ENCODE peak calls at places on chromosomes 6 and 20, in ten cellular contexts. E is stimulated activated CD4-positive, alpha-beta T cell treated with anti-CD3 and anti-CD28 coated beads, Interleukin-1b, Interleukin-23, amount 100 ng/mL, for 1 hour; Y is spleen; G is upper lobe of right lung; Q is thoracic aorta; R is activated T-cell treated with anti-CD3 and anti-CD28 coated beads for 24 hours; W is C1 segment of cervical spinal cord; D is small intestine; S is fibroblast of pulmonary artery; K is activated CD4-positive, alpha-beta T cell treated with anti-CD3 and anti-CD28 coated beads, Interleukin-2, amount 50 U/mL, for 24 hours. B is an unnamed sample.

GRCh38 chr6:130841128-130841728 is 14.0 kb downstream of the SMLR1 start:
- DNase-seq in D (no peak), G (no peak), Y (no peak), Q (no peak), K (no peak), E (no peak), R (no peak), W (no peak), S (no peak), B (no peak)

GRCh38 chr20:53381568-53382262 is 211.9 kb downstream of the ZNF217 start:
- DNase-seq in W (no peak), E (no peak), S (no peak), Q (no peak), D (no peak), G (no peak), K (no peak), R (no peak), Y (no peak), B (no peak)

GRCh38 chr6:5208039-5208438 is 52.7 kb downstream of the LYRM4 start:
- DNase-seq in K (no peak), W (no peak), Q (no peak), E (no peak), D (no peak), Y (no peak), R (no peak), S (peak), G (no peak), B (no peak)

GRCh38 chr6:29510746-29511300 is 23.1 kb upstream of the MAS1L start:
- DNase-seq in K (no peak), Q (no peak), R (no peak), G (no peak), Y (no peak), D (no peak), E (no peak), S (no peak), W (no peak), B (no peak)

GRCh38 chr6:40930555-40930954 is 108.5 kb downstream of the UNC5CL start:
- DNase-seq in D (peak), Q (no peak), W (no peak), R (no peak), E (no peak), K (no peak), G (no peak), S (peak), Y (no peak), B (no peak)

GRCh38 chr6:170097505-170098427 is 193.1 kb downstream of the DLL1 start:
- DNase-seq in E (no peak), G (no peak), W (no peak), D (no peak), R (no peak), S (no peak), Y (peak), K (no peak), Q (no peak), B (no peak)

GRCh38 chr6:25155221-25155620 is 124.0 kb upstream of the CARMIL1 start:
- DNase-seq in R (no peak), Q (no peak), E (no peak), D (no peak), Y (no peak), W (no peak), S (no peak), K (no peak), G (no peak), B (no peak)

GRCh38 chr20:63777614-63778013 is 38.0 kb downstream of the SLC2A4RG start:
- DNase-seq in S (no peak), W (no peak), E (no peak), R (no peak), K (no peak), Q (no peak), Y (no peak), D (no peak), G (no peak), B (no peak)

GRCh38 chr6:148565931-148566663 is 180.7 kb upstream of the UST start:
- DNase-seq in G (peak), K (no peak), E (no peak), S (peak), R (no peak), D (no peak), W (no peak), Y (no peak), Q (no peak), B (no peak)

GRCh38 chr6:144543006-144543871 is 258.1 kb downstream of the UTRN start:
- DNase-seq in R (no peak), Q (no peak), G (no peak), W (no peak), K (no peak), D (no peak), S (peak), E (no peak), Y (no peak), B (no peak)

GRCh38 chr6:52641388-52641787 is 29.5 kb upstream of the TMEM14A start:
- DNase-seq in G (no peak), E (no peak), S (no peak), W (no peak), R (no peak), Y (no peak), Q (no peak), D (no peak), K (no peak), B (no peak)

GRCh38 chr20:4090756-4091331 is 75.5 kb upstream of the RNF24 start:
- DNase-seq in E (no peak), K (no peak), Y (no peak), S (peak), D (no peak), W (no peak), G (no peak), Q (no peak), R (no peak), B (no peak)

GRCh38 chr6:159092631-159093030 is 47.8 kb upstream of the TAGAP start:
- DNase-seq in D (no peak), G (no peak), E (no peak), R (no peak), Q (no peak), K (no peak), W (no peak), Y (no peak), S (peak), B (no peak)

GRCh38 chr6:131628726-131629125 is 684 bp upstream of the MED23 start:
- DNase-seq in E (no peak), K (no peak), G (no peak), W (no peak), R (no peak), Y (no peak), D (no peak), S (no peak), Q (no peak), B (no peak)

GRCh38 chr6:129683606-129684322 is 26.2 kb downstream of the ARHGAP18 start:
- DNase-seq in Y (peak), K (peak), R (peak), Q (peak), D (peak), S (peak), W (no peak), E (peak), G (peak), B (no peak)

GRCh38 chr6:108616973-108617372 is 56.3 kb downstream of the FOXO3 start:
- DNase-seq in E (no peak), G (no peak), W (no peak), K (no peak), Q (no peak), Y (no peak), D (no peak), R (no peak), S (no peak), B (no peak)

GRCh38 chr20:13340088-13340487 is 119.0 kb downstream of the ISM1 start:
- DNase-seq in D (no peak), Y (no peak), W (no peak), K (no peak), G (no peak), S (no peak), Q (no peak), E (no peak), R (no peak), B (no peak)

GRCh38 chr6:63579937-63580703 is 7.8 kb downstream of the LOC128125822 start:
- DNase-seq in Y (no peak), G (no peak), E (no peak), R (no peak), W (no peak), K (no peak), Q (no peak), D (no peak), S (no peak), B (no peak)

GRCh38 chr6:152705327-152705726 is 7.6 kb downstream of the MYCT1 start:
- DNase-seq in R (no peak), Y (no peak), E (no peak), G (no peak), Q (no peak), K (no peak), W (no peak), S (no peak), D (no peak), B (no peak)

GRCh38 chr20:58645277-58645968 is 5.7 kb upstream of the STX16 start:
- DNase-seq in W (no peak), Y (no peak), R (no peak), E (no peak), S (peak), D (no peak), K (no peak), Q (no peak), G (peak), B (no peak)

GRCh38 chr6:94289131-94289530 is 869.8 kb upstream of the EPHA7 start:
- DNase-seq in G (no peak), K (no peak), E (no peak), R (no peak), Y (no peak), Q (no peak), D (no peak), S (no peak), W (no peak), B (no peak)

GRCh38 chr6:89385156-89385667 is 26.9 kb downstream of the RRAGD start:
- DNase-seq in D (no peak), R (no peak), S (peak), Q (no peak), K (no peak), W (no peak), Y (no peak), G (no peak), E (no peak), B (no peak)

GRCh38 chr6:130202782-130203181 is 20.0 kb downstream of the SAMD3 start:
- DNase-seq in D (no peak), Q (no peak), G (no peak), R (no peak), W (no peak), Y (no peak), E (no peak), S (no peak), K (no peak), B (no peak)

GRCh38 chr20:19692685-19693119 is 65.4 kb upstream of the RIN2 start:
- DNase-seq in K (peak), Y (peak), S (peak), G (peak), Q (no peak), E (no peak), D (peak), R (peak), W (no peak), B (peak)

GRCh38 chr6:34067814-34068213 is 78.1 kb downstream of the GRM4 start:
- DNase-seq in G (no peak), R (no peak), Q (no peak), D (peak), S (no peak), W (no peak), E (no peak), Y (no peak), K (no peak), B (no peak)

GRCh38 chr6:31399589-31400466 is 3.6 kb upstream of the MICA start:
- DNase-seq in R (peak), D (peak), G (peak), E (no peak), Q (peak), Y (peak), S (peak), W (peak), K (peak), B (peak)

B was measured in omental fat pad.